ENCODE peak calls at places on chromosome 18, in seven cellular contexts. Y is stomach, H is HCT116, V is testis, E is Caco-2, Q is lower leg skin, C is osteoblast. L is an unnamed sample.

GRCh38 chr18:55534547-55534946 is 53.4 kb downstream of the TCF4 start:
- DNase-seq in C (no peak), Y (no peak), H (no peak), Q (no peak), V (no peak), E (no peak), L (no peak)

GRCh38 chr18:28086530-28087172 is 90.3 kb downstream of the CDH2 start:
- DNase-seq in V (no peak), Y (no peak), C (no peak), H (no peak), E (no peak), Q (no peak), L (no peak)

GRCh38 chr18:57523171-57523956 is 63.1 kb downstream of the FECH start:
- DNase-seq in H (no peak), E (no peak), Y (no peak), Q (no peak), C (no peak), V (no peak), L (no peak)

GRCh38 chr18:44729631-44730101 is 49.0 kb downstream of the SETBP1 start:
- DNase-seq in Q (no peak), V (no peak), H (no peak), Y (no peak), C (no peak), E (peak), L (no peak)

GRCh38 chr18:45090526-45091140 is 409.9 kb downstream of the SETBP1 start:
- DNase-seq in E (no peak), C (no peak), H (no peak), Y (no peak), V (no peak), Q (no peak), L (no peak)

GRCh38 chr18:51721388-51721787 is 523.9 kb upstream of the MEX3C start:
- DNase-seq in E (no peak), Y (no peak), C (no peak), H (no peak), Q (no peak), V (no peak), L (no peak)

GRCh38 chr18:14970027-14970426 is 222.1 kb downstream of the ANKRD30B start:
- DNase-seq in C (peak), Y (no peak), E (no peak), H (no peak), V (no peak), Q (peak), L (no peak)

GRCh38 chr18:6885992-6886823 is 156.7 kb downstream of the ARHGAP28 start:
- DNase-seq in Y (peak), C (no peak), H (no peak), E (peak), Q (peak), V (peak), L (no peak)

GRCh38 chr18:3592864-3593263 is 142.9 kb downstream of the TGIF1 start:
- DNase-seq in V (no peak), Y (no peak), E (no peak), H (no peak), C (no peak), Q (no peak), L (no peak)

GRCh38 chr18:69330345-69330744 is 70.3 kb upstream of the DOK6 start:
- DNase-seq in C (no peak), V (no peak), Y (no peak), Q (no peak), E (peak), H (no peak), L (no peak)

GRCh38 chr18:77140439-77141109 is 8.0 kb upstream of the MBP start:
- DNase-seq in H (no peak), C (no peak), Q (peak), V (no peak), E (no peak), Y (no peak), L (no peak)

GRCh38 chr18:10232062-10232461 is 222.4 kb upstream of the APCDD1 start:
- DNase-seq in Q (no peak), V (no peak), C (peak), H (no peak), E (no peak), Y (no peak), L (no peak)

GRCh38 chr18:5488844-5489243 is 55.0 kb downstream of the EPB41L3 start:
- DNase-seq in C (no peak), Q (no peak), H (no peak), E (no peak), V (peak), Y (no peak), L (no peak)

GRCh38 chr18:42446195-42446594 is 491.2 kb downstream of the PIK3C3 start:
- DNase-seq in V (no peak), E (peak), C (no peak), H (no peak), Y (no peak), Q (no peak), L (no peak)

GRCh38 chr18:63860536-63860930 is 27.0 kb upstream of the SERPINB2 start:
- DNase-seq in Q (no peak), H (no peak), E (no peak), C (no peak), V (no peak), Y (no peak), L (no peak)

GRCh38 chr18:63317982-63318881 is 1.3 kb downstream of the BCL2 start:
- DNase-seq in C (peak), H (no peak), V (peak), Y (peak), E (peak), Q (peak), L (peak)

GRCh38 chr18:67428148-67428547 is 88.4 kb downstream of the DSEL start:
- DNase-seq in E (no peak), Q (no peak), C (no peak), V (no peak), H (no peak), Y (no peak), L (no peak)

GRCh38 chr18:39345321-39345720 is 1779.7 kb upstream of the CELF4 start:
- DNase-seq in Q (no peak), H (no peak), Y (no peak), C (no peak), E (no peak), V (no peak), L (no peak)

GRCh38 chr18:7758764-7759163 is 191.6 kb downstream of the PTPRM start:
- DNase-seq in C (no peak), H (no peak), Y (no peak), E (no peak), V (no peak), Q (no peak), L (no peak)

GRCh38 chr18:5728566-5728965 is 166.8 kb downstream of the TMEM200C start:
- DNase-seq in Q (no peak), C (no peak), E (no peak), H (no peak), Y (no peak), V (no peak), L (no peak)

GRCh38 chr18:50559750-50560680 is at the start of gene MAPK4:
- DNase-seq in E (peak), H (no peak), Y (peak), V (peak), Q (no peak), C (peak), L (no peak)
- H3K4me3 ChIP-seq in E (peak), H (peak), Y (peak), V (peak), Q (peak), C (peak), L (peak)

GRCh38 chr18:35939166-35939565 is 33.3 kb upstream of the RMP24 start:
- DNase-seq in C (no peak), H (no peak), Q (no peak), E (no peak), Y (no peak), V (peak), L (no peak)
- TF ChIP-seq CTCF in C (peak), H (peak), Q (no peak), E (no peak), Y (no peak), V (no peak), L (peak)

DNA sequence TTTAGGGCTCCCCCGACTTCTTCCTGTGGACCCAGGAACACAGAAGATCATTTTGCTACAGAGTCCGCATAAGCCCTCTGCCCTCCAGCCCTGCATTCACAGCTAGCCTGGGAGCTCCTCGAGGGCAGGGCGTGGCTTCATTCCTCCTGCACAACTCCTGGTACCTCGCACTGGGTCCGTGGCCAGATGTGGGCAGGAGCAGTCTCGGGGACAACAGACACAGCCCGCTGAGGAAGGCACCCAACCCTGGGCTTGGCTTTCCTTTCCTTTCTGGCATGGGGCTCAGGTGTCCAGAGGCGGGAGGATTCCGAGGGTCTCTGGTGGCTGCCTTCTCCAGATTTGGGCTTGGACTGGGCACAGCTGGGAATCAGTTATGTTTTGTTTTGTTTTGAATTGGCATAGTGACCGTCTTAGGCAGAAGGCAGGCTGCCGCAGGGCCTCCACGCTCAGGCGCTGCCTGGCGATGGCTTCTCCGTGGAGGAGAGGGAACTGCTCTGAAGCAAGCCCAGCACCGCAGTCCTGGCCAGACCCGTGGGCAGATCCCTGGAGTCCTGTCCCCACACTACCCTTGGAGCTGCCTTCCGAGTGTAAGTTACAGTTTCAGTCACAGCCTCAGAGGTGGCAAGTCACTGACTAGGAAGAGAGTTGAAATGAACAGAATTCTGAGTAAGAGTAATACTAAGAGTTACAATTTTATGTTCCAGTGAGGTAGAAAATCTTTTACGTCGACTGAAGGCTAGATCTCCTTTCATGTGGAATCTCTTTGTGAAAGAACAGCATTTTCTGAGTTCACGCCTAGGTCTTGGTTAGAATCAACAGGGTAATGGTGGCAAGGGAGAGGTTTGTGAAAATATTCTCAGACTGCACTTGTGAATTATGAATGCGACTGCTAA is 47.9 kb downstream of the LDLRAD4 start:
- DNase-seq in Y (no peak), V (no peak), C (no peak), Q (no peak), E (no peak), H (no peak), L (no peak)
- H3K4me3 ChIP-seq in Y (peak), V (no peak), C (peak), Q (no peak), E (no peak), H (no peak), L (no peak)

DNA sequence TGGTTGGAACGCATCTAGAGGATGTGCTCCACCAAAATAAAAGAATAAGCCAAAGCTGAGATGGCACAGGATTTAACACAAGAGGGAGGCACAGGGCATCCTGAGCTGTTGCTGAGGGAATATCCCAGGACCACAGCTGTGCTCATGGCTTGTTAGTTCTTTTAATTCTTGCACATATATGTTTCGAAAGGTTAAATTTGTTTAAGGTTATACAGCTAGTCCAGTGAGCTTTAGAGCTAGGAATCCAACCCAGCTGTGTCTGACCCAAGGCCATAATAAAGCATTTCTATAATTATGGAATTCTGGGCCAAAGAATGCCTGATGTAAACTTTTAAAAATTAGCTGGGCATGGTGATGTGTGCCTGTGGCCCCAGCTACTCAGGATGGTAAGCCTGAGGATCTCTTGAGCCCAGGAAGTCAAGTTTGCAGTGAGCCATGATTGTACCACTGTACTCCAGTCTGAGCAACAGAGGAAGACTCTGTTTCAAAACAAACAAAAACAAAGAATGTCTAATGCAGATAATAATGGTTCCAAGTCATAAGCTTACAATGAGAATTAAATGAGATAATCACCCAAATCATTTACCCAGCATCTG is 66.4 kb upstream of the CCBE1 start:
- DNase-seq in E (no peak), C (no peak), V (no peak), Y (no peak), Q (no peak), H (no peak), L (no peak)
- TF ChIP-seq CTCF in E (no peak), C (no peak), V (no peak), Y (no peak), Q (no peak), H (no peak), L (no peak)

GRCh38 chr18:8801263-8801901 is 96.0 kb downstream of the MTCL1 start:
- DNase-seq in H (no peak), Y (no peak), V (no peak), E (no peak), C (peak), Q (no peak), L (no peak)
- H3K4me3 ChIP-seq in H (peak), Y (no peak), V (no peak), E (no peak), C (no peak), Q (no peak), L (no peak)

DNA sequence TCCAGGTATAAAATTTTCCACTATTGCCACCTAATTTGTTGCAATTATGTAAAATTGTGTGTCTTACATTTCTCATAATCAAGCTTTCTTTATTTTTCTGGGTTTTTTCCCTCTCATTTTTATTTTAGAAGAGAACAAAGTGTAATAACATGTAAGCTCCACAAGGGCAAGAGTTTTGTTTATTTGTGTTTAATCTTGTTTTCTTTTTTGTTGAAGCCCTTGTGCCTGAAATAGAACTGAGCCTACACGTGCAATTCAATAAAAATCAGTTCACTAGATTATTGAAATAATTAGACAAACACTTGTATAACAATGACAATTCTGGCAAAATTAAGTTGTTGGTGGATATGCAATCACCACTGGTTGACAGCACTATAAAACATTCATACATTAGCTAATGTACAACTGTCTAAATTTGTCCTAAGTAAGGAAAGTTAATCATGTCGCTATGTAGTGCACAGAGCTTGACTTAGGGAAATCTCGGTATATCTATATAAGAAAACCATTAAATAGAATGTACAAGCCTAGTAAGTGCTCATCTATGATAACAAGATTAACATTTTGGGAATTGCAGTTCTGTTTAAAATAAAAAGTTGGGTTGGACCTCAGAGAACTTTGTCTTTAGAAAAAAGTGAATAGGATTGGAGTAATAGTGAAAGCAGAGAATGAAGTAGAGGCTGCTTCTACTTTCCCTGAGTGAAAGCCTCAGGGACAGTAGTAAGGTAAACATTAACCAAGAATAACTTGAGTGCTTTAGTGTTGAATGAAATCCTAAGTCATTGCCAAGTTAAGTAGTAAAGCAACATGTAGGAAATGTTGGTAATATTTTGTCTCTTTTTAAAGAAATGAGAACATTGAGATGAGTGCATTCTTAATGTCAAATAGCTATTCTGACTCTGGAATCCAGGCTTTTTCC is 37.4 kb upstream of the NOL4 start:
- DNase-seq in C (no peak), H (no peak), Y (no peak), Q (no peak), E (no peak), V (no peak), L (no peak)
- TF ChIP-seq CTCF in C (no peak), H (no peak), Y (no peak), Q (no peak), E (no peak), V (peak), L (no peak)

DNA sequence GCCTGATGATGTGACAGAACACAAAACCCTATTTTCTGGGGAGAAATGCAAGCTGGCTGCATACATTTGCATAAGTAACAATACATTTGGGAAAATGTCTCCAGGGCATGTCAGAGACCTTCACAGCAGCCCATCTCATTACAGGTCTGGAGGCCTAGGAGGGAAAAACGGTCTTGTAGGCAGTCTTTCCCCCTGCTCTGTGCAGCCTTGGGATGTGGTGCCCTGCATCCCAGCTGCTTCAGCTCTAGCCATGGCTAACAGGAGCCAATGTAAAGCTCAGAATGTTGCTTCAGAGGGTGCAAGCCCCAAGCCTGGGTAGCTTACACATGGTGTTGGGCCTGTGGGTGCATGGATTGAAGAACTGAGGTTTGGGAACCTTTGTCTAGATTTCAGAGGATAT is 133.0 kb downstream of the CCDC178 start:
- DNase-seq in Q (no peak), Y (no peak), E (no peak), V (no peak), H (no peak), C (no peak), L (no peak)
- H3K4me3 ChIP-seq in Q (no peak), Y (no peak), E (no peak), V (no peak), H (no peak), C (no peak), L (no peak)

GRCh38 chr18:71324356-71324755 is 1035.5 kb downstream of the SOCS6 start:
- DNase-seq in Q (no peak), V (no peak), Y (no peak), H (no peak), C (no peak), E (no peak), L (no peak)
- TF ChIP-seq CTCF in Q (no peak), V (no peak), Y (no peak), H (no peak), C (no peak), E (no peak), L (no peak)

GRCh38 chr18:79522451-79523220 is 126.9 kb downstream of the NFATC1 start:
- DNase-seq in H (no peak), E (no peak), Q (no peak), Y (no peak), V (peak), C (peak), L (no peak)
- H3K4me3 ChIP-seq in H (no peak), E (no peak), Q (no peak), Y (no peak), V (no peak), C (no peak), L (no peak)

GRCh38 chr18:48079885-48080284 is 149.4 kb upstream of the SMAD2 start:
- DNase-seq in Y (no peak), H (no peak), C (peak), Q (no peak), V (no peak), E (no peak), L (no peak)
- TF ChIP-seq CTCF in Y (no peak), H (no peak), C (no peak), Q (no peak), V (no peak), E (no peak), L (no peak)

L was measured in GM12864.